ENCODE peak calls at places on chromosomes 4 and X, in four cellular contexts. S, C, E and W are unnamed samples.

GRCh38 chr4:7222521-7222920 is 30.2 kb downstream of the SORCS2 start:
- DNase-seq in S (no peak), C (no peak), E (no peak), W (no peak)

GRCh38 chrX:107894038-107894437 is 68.4 kb downstream of the MID2 start:
- DNase-seq in S (peak), C (peak), E (no peak), W (no peak)

GRCh38 chr4:56821394-56822263 is at the start of gene SPINK2:
- DNase-seq in S (peak), C (peak), E (no peak), W (peak)

GRCh38 chrX:78957768-78958130 is 12.6 kb downstream of the P2RY10 start:
- DNase-seq in S (no peak), C (no peak), E (no peak), W (no peak)

GRCh38 chr4:88803600-88804096 is 106.0 kb upstream of the NAP1L5 start:
- DNase-seq in S (peak), C (no peak), E (peak), W (peak)

GRCh38 chr4:108466936-108467902 is 153.2 kb upstream of the RPL34 start:
- DNase-seq in S (peak), C (no peak), E (no peak), W (no peak)

GRCh38 chr4:86441175-86441960 is 81.5 kb upstream of the MAPK10 start:
- DNase-seq in S (no peak), C (no peak), E (no peak), W (no peak)

GRCh38 chr4:21765810-21766407 is 182.7 kb downstream of the KCNIP4 start:
- DNase-seq in S (peak), C (peak), E (no peak), W (no peak)

GRCh38 chrX:11381464-11381863 is 88.3 kb downstream of the AMELX start:
- DNase-seq in S (peak), C (peak), E (no peak), W (peak)

GRCh38 chrX:68826113-68826980 is 2.5 kb upstream of the EFNB1 start:
- DNase-seq in S (no peak), C (no peak), E (peak), W (no peak)

GRCh38 chrX:85627363-85627762 is 247.9 kb upstream of the POF1B start:
- DNase-seq in S (no peak), C (no peak), E (no peak), W (no peak)

GRCh38 chrX:154093965-154094364 is 3.6 kb downstream of the MECP2 start:
- DNase-seq in S (no peak), C (no peak), E (no peak), W (no peak)

GRCh38 chrX:110732274-110732673 is 63.3 kb downstream of the CHRDL1 start:
- DNase-seq in S (no peak), C (no peak), E (no peak), W (no peak)

GRCh38 chrX:46649421-46650260 is 76.1 kb downstream of the CHST7 start:
- DNase-seq in S (peak), C (peak), E (no peak), W (no peak)

GRCh38 chrX:18377802-18378201 is 23.3 kb upstream of the SCML2 start:
- DNase-seq in S (peak), C (peak), E (no peak), W (no peak)

GRCh38 chr4:107719211-107719926 is 665 bp downstream of the PAPSS1 start:
- DNase-seq in S (no peak), C (no peak), E (no peak), W (no peak)

GRCh38 chr4:174592985-174593335 is 70.7 kb upstream of the HPGD start:
- DNase-seq in S (peak), C (no peak), E (no peak), W (no peak)

GRCh38 chr4:10317345-10317744 is 139.9 kb downstream of the ZNF518B start:
- DNase-seq in S (no peak), C (no peak), E (no peak), W (no peak)

GRCh38 chr4:93475730-93476129 is 352.8 kb upstream of the ATOH1 start:
- DNase-seq in S (no peak), C (no peak), E (no peak), W (no peak)

GRCh38 chr4:184583738-184584502 is 65.3 kb downstream of the CASP3 start:
- DNase-seq in S (no peak), C (no peak), E (no peak), W (no peak)